ENCODE peak calls at places on chromosomes 1 and 21, in five cellular contexts. G, T, Q, W and R are unnamed samples.

GRCh38 chr1:68623700-68624099 is 126.8 kb upstream of the DEPDC1 start:
- DNase-seq in G (no peak), T (no peak), Q (no peak), W (no peak), R (no peak)

GRCh38 chr1:170030212-170030611 is 44.3 kb downstream of the KIFAP3 start:
- DNase-seq in G (no peak), T (no peak), Q (no peak), W (no peak), R (no peak)

GRCh38 chr21:45078371-45078770 is 4.0 kb downstream of the ADARB1 start:
- DNase-seq in G (no peak), T (no peak), Q (no peak), W (no peak), R (no peak)

GRCh38 chr1:91913018-91913417 is 27.1 kb upstream of the TGFBR3 start:
- DNase-seq in G (peak), T (no peak), Q (no peak), W (no peak), R (no peak)

GRCh38 chr1:228337031-228337564 is 69.5 kb downstream of the TRIM11 start:
- DNase-seq in G (no peak), T (no peak), Q (peak), W (peak), R (no peak)

GRCh38 chr1:115530407-115530806 is 111.4 kb upstream of the VANGL1 start:
- DNase-seq in G (peak), T (no peak), Q (no peak), W (no peak), R (no peak)

GRCh38 chr1:21099034-21099868 is 77.4 kb downstream of the EIF4G3 start:
- DNase-seq in G (peak), T (no peak), Q (no peak), W (no peak), R (no peak)

GRCh38 chr1:183205196-183205781 is 19.2 kb downstream of the LAMC2 start:
- DNase-seq in G (peak), T (no peak), Q (no peak), W (no peak), R (peak)

GRCh38 chr1:26697978-26698849 is 2.4 kb downstream of the ARID1A start:
- DNase-seq in G (peak), T (no peak), Q (peak), W (peak), R (peak)

GRCh38 chr1:35175067-35176001 is 17.6 kb downstream of the SFPQ start:
- DNase-seq in G (no peak), T (no peak), Q (no peak), W (no peak), R (no peak)

GRCh38 chr1:6007318-6008083 is 15.3 kb upstream of the NPHP4 start:
- DNase-seq in G (no peak), T (no peak), Q (no peak), W (peak), R (no peak)

GRCh38 chr21:31484219-31484618 is 140.2 kb upstream of the TIAM1 start:
- DNase-seq in G (no peak), T (no peak), Q (no peak), W (no peak), R (no peak)

GRCh38 chr21:33126569-33126968 is 56.6 kb downstream of the OLIG1 start:
- DNase-seq in G (no peak), T (no peak), Q (no peak), W (no peak), R (no peak)

GRCh38 chr1:93331412-93331811 is 14.3 kb upstream of the DR1 start:
- DNase-seq in G (peak), T (no peak), Q (no peak), W (no peak), R (no peak)
- TF ChIP-seq CTCF in G (no peak), T (no peak), Q (no peak), W (no peak), R (no peak)

DNA sequence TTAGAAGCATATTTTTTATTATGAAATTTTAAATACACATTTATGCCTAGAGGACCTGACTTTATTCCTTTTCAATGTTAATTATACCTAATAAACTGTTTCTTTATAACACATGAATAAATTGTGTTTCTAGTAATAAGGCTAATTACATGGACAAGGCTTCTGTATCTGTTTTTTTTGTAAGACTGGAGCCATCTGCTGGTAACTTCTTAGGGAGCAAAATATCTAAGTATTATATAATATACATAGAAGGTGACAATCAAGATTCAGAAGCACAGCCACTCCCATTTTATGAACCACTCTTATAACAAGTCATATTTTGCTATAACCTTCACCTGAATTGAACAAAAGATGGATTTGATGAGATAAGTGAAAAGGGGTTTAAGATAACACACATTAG is 84.2 kb downstream of the LBR start:
- DNase-seq in G (peak), T (no peak), Q (no peak), W (no peak), R (no peak)
- TF ChIP-seq CTCF in G (peak), T (no peak), Q (no peak), W (peak), R (peak)

GRCh38 chr1:165387956-165388355 is 31.4 kb upstream of the LMX1A start:
- DNase-seq in G (peak), T (no peak), Q (no peak), W (no peak), R (no peak)

GRCh38 chr1:165389609-165390008 is 33.1 kb upstream of the LMX1A start:
- DNase-seq in G (no peak), T (no peak), Q (no peak), W (no peak), R (no peak)

GRCh38 chr1:165384016-165384415 is 27.5 kb upstream of the LMX1A start:
- DNase-seq in G (no peak), T (no peak), Q (no peak), W (no peak), R (no peak)

GRCh38 chr1:165383067-165383466 is 26.6 kb upstream of the LMX1A start:
- DNase-seq in G (peak), T (no peak), Q (no peak), W (no peak), R (no peak)

DNA sequence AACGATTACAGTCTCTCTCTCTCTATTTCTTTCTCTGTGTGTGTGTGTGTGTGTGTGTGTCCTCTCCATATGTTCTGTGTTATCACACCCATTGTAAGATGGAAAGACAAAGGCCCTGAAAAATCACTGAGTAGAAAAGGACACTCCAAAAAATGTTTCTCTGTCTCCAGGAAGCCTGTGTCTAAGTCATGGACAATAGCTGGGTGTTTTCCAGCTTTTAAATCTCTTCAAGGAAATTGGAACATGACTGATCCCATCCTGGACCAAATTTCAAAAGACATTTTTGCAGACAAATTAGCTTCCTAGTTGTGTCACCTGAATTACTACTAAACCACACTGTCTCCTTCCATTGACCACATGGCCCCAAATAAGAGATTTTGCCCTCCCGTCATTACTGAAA is 31.0 kb upstream of the LMX1A start:
- DNase-seq in G (no peak), T (no peak), Q (no peak), W (no peak), R (no peak)
- TF ChIP-seq CTCF in G (no peak), T (no peak), Q (no peak), W (no peak), R (no peak)

DNA sequence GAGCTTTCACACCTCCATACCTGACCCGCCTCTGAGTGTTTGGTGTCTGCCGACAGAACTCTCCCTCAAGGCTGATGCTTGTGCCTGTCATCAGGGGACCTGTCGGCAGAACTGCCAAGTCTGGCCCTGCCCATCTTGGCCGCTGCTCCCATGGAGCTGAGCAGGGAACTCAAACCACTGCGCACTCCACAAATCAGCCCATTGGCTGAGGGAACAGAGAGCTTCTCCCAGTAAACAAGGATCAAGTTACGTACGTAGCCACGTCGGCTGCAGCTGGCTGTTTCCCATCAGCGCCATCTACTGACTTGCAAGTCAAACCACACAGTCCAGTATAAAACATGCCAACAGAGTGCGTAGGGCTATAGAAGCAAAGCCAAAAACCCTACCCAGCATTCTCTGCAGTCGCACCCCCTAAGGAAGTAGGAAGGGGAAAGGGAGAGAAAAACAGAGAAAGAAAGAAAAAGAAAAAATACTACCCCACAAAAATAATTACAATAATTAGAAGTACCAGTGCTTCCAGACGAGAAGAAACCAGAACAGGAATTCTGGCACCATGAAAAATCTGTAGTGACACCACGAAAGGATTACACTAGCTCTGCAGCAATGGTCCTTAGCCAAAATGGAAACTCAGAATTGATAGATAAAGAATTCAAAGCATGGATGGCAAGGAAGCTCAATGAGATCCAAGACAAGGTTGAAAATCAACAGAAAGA is 13.1 kb downstream of the KRTAP13-1 start:
- DNase-seq in G (peak), T (peak), Q (peak), W (peak), R (no peak)
- TF ChIP-seq CTCF in G (no peak), T (peak), Q (peak), W (peak), R (no peak)